ENCODE peak calls at places on chromosomes 16 and 17, in five cellular contexts. Q, G, P, N and F are unnamed samples.

GRCh38 chr16:20056436-20056835 is 17.3 kb downstream of the GPR139 start:
- DNase-seq in Q (no peak), G (no peak), P (no peak), N (no peak), F (no peak)

GRCh38 chr17:18356624-18357023 is 6.7 kb downstream of the SHMT1 start:
- DNase-seq in Q (peak), G (peak), P (no peak), N (no peak), F (no peak)

GRCh38 chr17:42342242-42343008 is 45.8 kb downstream of the STAT3 start:
- DNase-seq in Q (no peak), G (peak), P (no peak), N (no peak), F (no peak)

GRCh38 chr16:81097230-81097629 is 1.0 kb upstream of the GCSH start:
- DNase-seq in Q (no peak), G (no peak), P (no peak), N (no peak), F (no peak)

GRCh38 chr17:59707971-59708425 is 544 bp downstream of the VMP1 start:
- DNase-seq in Q (no peak), G (no peak), P (no peak), N (no peak), F (no peak)

GRCh38 chr17:7313890-7314718 is 1.1 kb downstream of the GPS2 start:
- DNase-seq in Q (no peak), G (peak), P (no peak), N (no peak), F (no peak)

GRCh38 chr16:79801550-79802090 is 201.1 kb upstream of the MAF start:
- DNase-seq in Q (no peak), G (no peak), P (no peak), N (no peak), F (no peak)

GRCh38 chr17:50102164-50102991 is 7.2 kb downstream of the PDK2 start:
- DNase-seq in Q (no peak), G (no peak), P (peak), N (no peak), F (no peak)

GRCh38 chr17:49596613-49597244 is 21.1 kb downstream of the NXPH3 start:
- DNase-seq in Q (no peak), G (no peak), P (no peak), N (no peak), F (no peak)

GRCh38 chr16:54932737-54933254 is 2.1 kb downstream of the IRX5 start:
- DNase-seq in Q (no peak), G (no peak), P (peak), N (no peak), F (no peak)

GRCh38 chr16:54933281-54934150 is 2.9 kb downstream of the IRX5 start:
- DNase-seq in Q (no peak), G (no peak), P (no peak), N (no peak), F (no peak)

GRCh38 chr16:54930034-54930938 is at the start of gene IRX5:
- DNase-seq in Q (peak), G (peak), P (peak), N (peak), F (no peak)

GRCh38 chr16:54931041-54931756 is 534 bp downstream of the IRX5 start:
- DNase-seq in Q (no peak), G (no peak), P (peak), N (no peak), F (no peak)

GRCh38 chr16:54931757-54932660 is 1.3 kb downstream of the IRX5 start:
- DNase-seq in Q (no peak), G (no peak), P (no peak), N (no peak), F (no peak)
- H3K27ac ChIP-seq in Q (no peak), G (no peak), P (peak), N (no peak), F (peak)

GRCh38 chr17:4017377-4017776 is 53.1 kb upstream of the ATP2A3 start:
- DNase-seq in Q (no peak), G (no peak), P (no peak), N (no peak), F (no peak)
- TF ChIP-seq CTCF in Q (no peak), G (peak), P (no peak), N (no peak), F (no peak)

DNA sequence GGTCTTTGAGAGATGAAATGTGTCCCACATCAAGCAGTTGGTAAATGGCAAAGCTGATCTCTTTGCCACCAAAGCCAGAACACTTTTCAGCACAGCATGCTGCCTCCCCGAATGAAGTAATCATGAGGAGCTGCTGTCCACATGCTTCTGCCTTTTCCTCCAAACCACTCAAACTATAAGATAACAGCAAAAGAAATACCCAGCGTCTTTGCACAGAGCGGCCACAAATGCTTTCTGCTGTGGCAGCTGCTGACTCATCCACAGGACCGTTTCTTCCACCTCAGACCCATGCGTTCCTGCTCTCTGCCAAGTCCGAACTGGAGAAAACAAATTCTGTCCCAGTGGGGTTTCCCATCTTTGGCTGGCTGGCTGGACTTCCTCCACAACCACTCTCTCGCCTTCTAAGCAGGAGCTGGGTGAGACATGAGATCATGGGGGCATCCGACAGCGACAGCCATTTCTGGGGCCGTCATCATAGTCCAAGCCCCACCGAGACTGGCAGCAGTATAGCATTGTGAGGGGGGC is 27.1 kb downstream of the TBC1D3B start:
- DNase-seq in Q (peak), G (peak), P (peak), N (no peak), F (no peak)
- TF ChIP-seq POLR2A in Q (no peak), G (no peak), P (no peak), N (no peak), F (no peak)

GRCh38 chr16:13540771-13541170 is 379.2 kb upstream of the ERCC4 start:
- DNase-seq in Q (no peak), G (no peak), P (no peak), N (no peak), F (no peak)
- H3K27ac ChIP-seq in Q (no peak), G (no peak), P (no peak), N (no peak), F (no peak)

GRCh38 chr17:2594657-2595085 is 1.2 kb downstream of the PAFAH1B1 start:
- DNase-seq in Q (no peak), G (no peak), P (no peak), N (no peak), F (no peak)

GRCh38 chr17:2595200-2595599 is 1.7 kb downstream of the PAFAH1B1 start:
- DNase-seq in Q (no peak), G (no peak), P (no peak), N (no peak), F (no peak)

GRCh38 chr17:2593846-2594656 is 597 bp downstream of the PAFAH1B1 start:
- DNase-seq in Q (peak), G (peak), P (peak), N (peak), F (peak)

GRCh38 chr17:2591040-2591640 is 2.3 kb upstream of the PAFAH1B1 start:
- DNase-seq in Q (no peak), G (no peak), P (no peak), N (no peak), F (no peak)

GRCh38 chr17:2592974-2593845 is at the start of gene PAFAH1B1:
- DNase-seq in Q (peak), G (peak), P (peak), N (peak), F (peak)
- TF ChIP-seq CTCF in Q (peak), G (peak), P (peak), N (no peak), F (no peak)

GRCh38 chr17:74850310-74850709 is 9.4 kb downstream of the GRIN2C start:
- DNase-seq in Q (no peak), G (no peak), P (no peak), N (no peak), F (no peak)
- TF ChIP-seq POLR2A in Q (no peak), G (no peak), P (no peak), N (no peak), F (no peak)

GRCh38 chr16:57471852-57472664 is 9.6 kb downstream of the POLR2C start:
- DNase-seq in Q (no peak), G (no peak), P (no peak), N (peak), F (no peak)
- H3K27ac ChIP-seq in Q (no peak), G (no peak), P (no peak), N (no peak), F (no peak)

DNA sequence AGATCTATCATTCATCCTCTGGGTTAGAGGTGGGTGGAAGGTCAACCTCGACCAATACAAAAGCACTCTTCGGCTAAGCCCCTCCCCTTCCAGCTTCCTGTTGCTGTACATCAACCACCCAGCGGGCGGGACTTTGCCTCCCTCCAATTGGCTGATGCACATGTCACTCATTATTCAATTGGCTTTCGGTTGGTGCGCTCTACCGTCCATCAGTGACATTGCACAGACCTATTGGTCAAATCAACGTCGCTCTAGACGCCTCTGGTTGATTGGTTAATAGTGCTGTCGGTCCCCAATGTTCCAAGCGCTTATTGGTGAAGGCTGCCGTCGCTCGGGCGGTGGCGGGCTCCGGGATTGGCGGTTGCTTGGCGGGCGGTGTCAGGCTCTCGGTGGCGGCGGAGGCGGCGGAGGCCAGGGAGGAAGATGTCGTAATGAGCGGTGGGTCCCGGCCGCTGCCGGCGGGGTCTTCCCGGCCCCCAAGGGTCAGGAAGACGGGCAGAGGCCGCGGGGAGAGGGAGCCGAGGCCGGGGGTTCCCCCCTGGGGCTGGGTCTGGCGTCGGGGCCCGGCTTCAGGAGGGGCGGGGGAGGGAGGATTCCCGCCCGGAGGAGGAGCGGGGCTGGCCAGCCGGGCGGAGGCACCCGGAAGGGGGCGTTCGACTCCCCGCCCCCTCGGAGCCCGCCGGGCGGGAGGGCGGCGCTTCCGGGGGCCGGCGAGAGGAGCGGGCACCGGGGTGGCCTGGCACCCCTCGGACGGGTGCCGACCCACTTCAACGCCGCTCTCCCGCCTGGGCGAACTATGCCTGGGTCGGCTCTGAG is at the start of gene SP2:
- DNase-seq in Q (peak), G (peak), P (peak), N (peak), F (peak)
- TF ChIP-seq CTCF in Q (no peak), G (no peak), P (no peak), N (peak), F (peak)